ENCODE peak calls at places on chromosomes 16 and 17, in six cellular contexts. J is WERI-Rb-1, V is psoas muscle, S is body of pancreas, Y is A549, T is PC-9. D is an unnamed sample.

GRCh38 chr16:67170168-67170947 is at the start of gene NOL3:
- DNase-seq in J (peak; percentile 94), Y (peak; percentile 94), S (peak; percentile 88), T (peak; percentile 95), V (peak; percentile 95), D (no peak)

GRCh38 chr17:51000835-51001638 is 119.6 kb downstream of the SPAG9 start:
- DNase-seq in Y (peak; percentile 78), V (no peak), T (peak; percentile 5), S (peak; percentile 36), J (no peak), D (no peak)

GRCh38 chr16:68284847-68285246 is 20.5 kb downstream of the SLC7A6 start:
- DNase-seq in T (no peak), S (no peak), J (no peak), V (no peak), Y (no peak), D (no peak)

GRCh38 chr16:47477680-47478079 is 16.5 kb downstream of the PHKB start:
- DNase-seq in J (no peak), V (no peak), Y (no peak), T (no peak), S (no peak), D (no peak)

GRCh38 chr16:66479661-66480264 is 52.7 kb downstream of the BEAN1 start:
- DNase-seq in V (no peak), J (no peak), T (no peak), S (no peak), Y (no peak), D (no peak)

GRCh38 chr16:75593825-75594820 is 27.9 kb downstream of the GABARAPL2 start:
- DNase-seq in J (no peak), T (no peak), S (no peak), V (no peak), Y (peak; percentile 48), D (peak; percentile 26)

GRCh38 chr17:39925282-39926134 is 1.9 kb downstream of the ORMDL3 start:
- DNase-seq in Y (no peak), V (no peak), S (peak; percentile 35), J (peak; percentile 48), T (no peak), D (no peak)

GRCh38 chr16:85651822-85652430 is 36.8 kb downstream of the GINS2 start:
- DNase-seq in V (no peak), S (no peak), Y (peak; percentile 61), T (no peak), J (no peak), D (no peak)

GRCh38 chr17:55641559-55642160 is 81.0 kb downstream of the TMEM100 start:
- DNase-seq in Y (peak; percentile 73), V (peak; percentile 72), J (peak; percentile 90), T (peak; percentile 3), S (peak; percentile 62), D (peak; percentile 12)

GRCh38 chr16:11596572-11597226 is 10.0 kb upstream of the LITAF start:
- DNase-seq in V (no peak), S (no peak), J (no peak), T (no peak), Y (no peak), D (no peak)

GRCh38 chr17:58309918-58310259 is 18.7 kb downstream of the TSPOAP1 start:
- DNase-seq in Y (no peak), S (no peak), J (no peak), V (no peak), T (no peak), D (no peak)

GRCh38 chr17:17070931-17071330 is 28.7 kb downstream of the MPRIP start:
- DNase-seq in J (no peak), Y (no peak), S (no peak), V (no peak), T (no peak), D (no peak)

GRCh38 chr16:1309888-1310831 is 724 bp downstream of the UBE2I start:
- DNase-seq in S (peak; percentile 53), T (peak; percentile 42), Y (no peak), V (peak; percentile 82), J (no peak), D (no peak)

GRCh38 chr16:11612110-11612981 is 25.6 kb upstream of the LITAF start:
- DNase-seq in T (peak; percentile 97), J (no peak), S (peak; percentile 86), V (no peak), Y (peak; percentile 78), D (no peak)

GRCh38 chr17:14138649-14139048 is 69.3 kb downstream of the COX10 start:
- DNase-seq in J (no peak), S (no peak), V (no peak), Y (no peak), T (no peak), D (no peak)

GRCh38 chr16:74740795-74741304 is 33.8 kb downstream of the FA2H start:
- DNase-seq in S (peak; percentile 92), T (peak; percentile 83), V (peak; percentile 44), Y (peak; percentile 96), J (no peak), D (no peak)

GRCh38 chr17:78014651-78015050 is 56.1 kb downstream of the TNRC6C start:
- DNase-seq in V (no peak), S (no peak), Y (no peak), J (no peak), T (no peak), D (no peak)

GRCh38 chr17:7552621-7553051 is 3.8 kb downstream of the TNFSF12 start:
- DNase-seq in T (no peak), V (no peak), J (no peak), Y (no peak), S (peak; percentile 47), D (no peak)

GRCh38 chr16:17801024-17801423 is 330.3 kb upstream of the XYLT1 start:
- DNase-seq in T (no peak), J (no peak), V (no peak), Y (no peak), S (no peak), D (no peak)

GRCh38 chr17:19002191-19002590 is 2.4 kb downstream of the FAM83G start:
- DNase-seq in T (no peak), J (no peak), S (no peak), V (no peak), Y (no peak), D (no peak)

GRCh38 chr17:19004601-19005441 is at the start of gene FAM83G:
- DNase-seq in Y (peak; percentile 87), V (peak; percentile 86), S (peak; percentile 89), T (peak; percentile 94), J (no peak), D (no peak)

GRCh38 chr17:19003966-19004600 is 481 bp downstream of the FAM83G start:
- DNase-seq in T (peak; percentile 69), J (no peak), Y (peak; percentile 58), S (peak; percentile 40), V (no peak), D (no peak)

GRCh38 chr17:19003543-19003965 is 1.0 kb downstream of the FAM83G start:
- DNase-seq in T (no peak), V (no peak), S (no peak), Y (no peak), J (no peak), D (no peak)

DNA sequence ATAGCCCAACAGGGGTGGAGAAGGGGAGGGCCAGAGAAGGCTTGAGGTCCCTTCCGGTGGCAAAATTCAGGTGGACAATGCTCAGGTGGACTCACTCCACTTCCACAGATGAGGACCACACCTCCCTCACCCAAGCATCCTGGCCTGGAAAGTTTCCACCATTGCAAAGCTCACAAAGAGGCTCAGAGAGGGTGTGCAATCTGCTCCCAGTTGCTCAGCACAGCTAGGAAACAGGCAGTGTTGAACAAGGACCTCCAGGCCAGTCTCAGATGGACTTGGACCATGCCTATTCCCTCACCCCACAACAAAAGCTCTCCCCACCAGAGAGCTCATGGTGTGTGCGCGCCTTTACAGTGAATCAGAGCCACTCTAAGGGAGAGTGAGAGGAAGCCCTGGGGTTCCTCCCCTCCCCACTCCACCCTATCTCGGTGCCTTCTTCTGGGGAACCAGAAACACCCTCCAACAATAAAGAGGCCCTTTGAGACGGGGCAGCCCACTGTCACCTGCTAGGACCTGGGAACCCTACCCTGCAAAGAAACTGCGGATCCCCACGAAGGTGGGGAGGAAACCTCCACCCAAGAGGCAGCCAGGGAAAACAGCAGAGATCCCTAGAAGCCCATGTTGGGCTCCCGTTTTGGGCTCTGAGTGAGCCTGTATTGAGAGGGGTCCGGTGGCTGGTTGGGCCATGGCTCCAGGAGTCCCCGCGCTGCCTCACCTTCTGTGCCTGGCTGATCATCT is 1.6 kb downstream of the FAM83G start:
- DNase-seq in Y (no peak), V (no peak), T (no peak), J (no peak), S (no peak), D (no peak)
- H3K4me3 ChIP-seq in Y (peak overlapping the region; percentile 69), V (no peak overlapping the region), T (peak overlapping the region; percentile 88), J (no peak overlapping the region), S (no peak overlapping the region), D (peak overlapping the region; percentile 63)

GRCh38 chr17:80982426-80982974 is 9.1 kb upstream of the CHMP6 start:
- DNase-seq in Y (no peak), V (no peak), S (no peak), J (no peak), T (no peak), D (no peak)

GRCh38 chr17:80986816-80987480 is 4.7 kb upstream of the CHMP6 start:
- DNase-seq in S (no peak), Y (no peak), V (peak; percentile 69), T (no peak), J (no peak), D (no peak)

GRCh38 chr17:80983545-80983944 is 8.1 kb upstream of the CHMP6 start:
- DNase-seq in Y (no peak), T (no peak), V (peak; percentile 46), S (no peak), J (no peak), D (no peak)

GRCh38 chr17:80986046-80986445 is 5.6 kb upstream of the CHMP6 start:
- DNase-seq in J (peak; percentile 80), S (no peak), Y (no peak), V (no peak), T (no peak), D (no peak)

GRCh38 chr17:80984749-80985148 is 6.9 kb upstream of the CHMP6 start:
- DNase-seq in S (no peak), J (no peak), T (peak; percentile 48), Y (peak; percentile 74), V (peak; percentile 48), D (peak; percentile 91)
- TF ChIP-seq CTCF in S (no peak), J (no peak), T (no peak), Y (no peak), V (no peak), D (peak; percentile 65)

GRCh38 chr17:44380767-44381166 is 8.7 kb downstream of the ITGA2B start:
- DNase-seq in T (no peak), J (no peak), V (no peak), Y (no peak), S (no peak), D (no peak)

GRCh38 chr17:44381810-44382209 is 7.6 kb downstream of the ITGA2B start:
- DNase-seq in Y (no peak), V (no peak), T (no peak), J (no peak), S (no peak), D (no peak)

GRCh38 chr17:44378171-44378705 is 11.2 kb downstream of the ITGA2B start:
- DNase-seq in J (no peak), V (no peak), T (no peak), Y (no peak), S (no peak), D (no peak)

GRCh38 chr17:44382917-44383316 is 6.5 kb downstream of the ITGA2B start:
- DNase-seq in T (no peak), Y (no peak), V (no peak), S (no peak), J (no peak), D (no peak)

GRCh38 chr17:44379887-44380286 is 9.6 kb downstream of the ITGA2B start:
- DNase-seq in T (no peak), V (no peak), J (no peak), S (no peak), Y (no peak), D (no peak)
- H3K4me3 ChIP-seq in T (no peak overlapping the region), V (no peak overlapping the region), J (no peak overlapping the region), S (no peak overlapping the region), Y (no peak overlapping the region), D (no peak overlapping the region)

GRCh38 chr16:87057291-87057881 is 259.8 kb downstream of the C16orf95 start:
- DNase-seq in T (no peak), J (no peak), S (no peak), V (no peak), Y (no peak), D (no peak)
- TF ChIP-seq CTCF in T (no peak), J (peak; percentile 10), S (no peak), V (no peak), Y (no peak), D (peak; percentile 13)